ENCODE peak calls at places on chromosomes 7 and 10, in five cellular contexts. One of them, this sample, is unnamed.
A peak's percentile ranks its signal among the peaks of the same experiment; 100 is the strongest.

GRCh38 chr10:131911451-131911850 is 10.6 kb downstream of the PPP2R2D start:
- DNase-seq in CD8-positive, alpha-beta memory T cell: no peak
- DNase-seq in IMR-90: no peak
- DNase-seq in fibroblast of lung: no peak
- DNase-seq in stomach: no peak
- DNase-seq in this sample: no peak

GRCh38 chr10:33706191-33706590 is 371.7 kb upstream of the NRP1 start:
- DNase-seq in CD8-positive, alpha-beta memory T cell: no peak
- DNase-seq in fibroblast of lung: peak; percentile 96
- DNase-seq in stomach: no peak
- DNase-seq in IMR-90: peak; percentile 86
- DNase-seq in this sample: peak; percentile 18

GRCh38 chr10:103663802-103664201 is 170.3 kb downstream of the NEURL1 start:
- DNase-seq in fibroblast of lung: no peak
- DNase-seq in CD8-positive, alpha-beta memory T cell: no peak
- DNase-seq in stomach: peak; percentile 70
- DNase-seq in IMR-90: no peak
- DNase-seq in this sample: no peak

GRCh38 chr10:95819620-95820329 is 63.8 kb downstream of the ENTPD1 start:
- DNase-seq in stomach: no peak
- DNase-seq in CD8-positive, alpha-beta memory T cell: no peak
- DNase-seq in IMR-90: no peak
- DNase-seq in fibroblast of lung: no peak
- DNase-seq in this sample: no peak

GRCh38 chr7:21261627-21262564 is 166.0 kb upstream of the SP4 start:
- DNase-seq in CD8-positive, alpha-beta memory T cell: peak; percentile 24
- DNase-seq in IMR-90: peak; percentile 18
- DNase-seq in fibroblast of lung: peak; percentile 13
- DNase-seq in stomach: peak; percentile 33
- DNase-seq in this sample: no peak

GRCh38 chr7:18013936-18014335 is 13.7 kb downstream of the PRPS1L1 start:
- DNase-seq in CD8-positive, alpha-beta memory T cell: no peak
- DNase-seq in fibroblast of lung: peak; percentile 78
- DNase-seq in stomach: no peak
- DNase-seq in IMR-90: peak; percentile 75
- DNase-seq in this sample: no peak

GRCh38 chr10:34584164-34584563 is 230.9 kb downstream of the PARD3 start:
- DNase-seq in CD8-positive, alpha-beta memory T cell: no peak
- DNase-seq in fibroblast of lung: peak; percentile 88
- DNase-seq in stomach: no peak
- DNase-seq in IMR-90: peak; percentile 95
- DNase-seq in this sample: peak; percentile 74

GRCh38 chr7:112510032-112510742 is 29.4 kb downstream of the LSMEM1 start:
- DNase-seq in IMR-90: peak; percentile 80
- DNase-seq in CD8-positive, alpha-beta memory T cell: no peak
- DNase-seq in stomach: no peak
- DNase-seq in fibroblast of lung: peak; percentile 87
- DNase-seq in this sample: peak; percentile 30

GRCh38 chr7:47763063-47763974 is 181.4 kb upstream of the TNS3 start:
- DNase-seq in stomach: no peak
- DNase-seq in CD8-positive, alpha-beta memory T cell: no peak
- DNase-seq in fibroblast of lung: peak; percentile 92
- DNase-seq in IMR-90: peak; percentile 96
- DNase-seq in this sample: peak; percentile 91

GRCh38 chr7:47584128-47584865 is 2.4 kb upstream of the TNS3 start:
- DNase-seq in CD8-positive, alpha-beta memory T cell: no peak
- DNase-seq in stomach: no peak
- DNase-seq in IMR-90: no peak
- DNase-seq in fibroblast of lung: no peak
- DNase-seq in this sample: no peak

GRCh38 chr7:33725111-33725510 is 180.2 kb upstream of the BMPER start:
- DNase-seq in stomach: no peak
- DNase-seq in IMR-90: no peak
- DNase-seq in fibroblast of lung: no peak
- DNase-seq in CD8-positive, alpha-beta memory T cell: no peak
- DNase-seq in this sample: no peak

GRCh38 chr10:84548869-84549268 is 220.5 kb downstream of the CCSER2 start:
- DNase-seq in IMR-90: no peak
- DNase-seq in stomach: no peak
- DNase-seq in CD8-positive, alpha-beta memory T cell: no peak
- DNase-seq in fibroblast of lung: no peak
- DNase-seq in this sample: no peak

GRCh38 chr10:71750124-71750841 is 23.0 kb downstream of the VSIR start:
- DNase-seq in stomach: no peak
- DNase-seq in fibroblast of lung: no peak
- DNase-seq in IMR-90: no peak
- DNase-seq in CD8-positive, alpha-beta memory T cell: no peak
- DNase-seq in this sample: no peak

GRCh38 chr7:45924283-45924682 is 3.2 kb upstream of the IGFBP3 start:
- DNase-seq in fibroblast of lung: peak; percentile 91
- DNase-seq in IMR-90: peak; percentile 76
- DNase-seq in CD8-positive, alpha-beta memory T cell: no peak
- DNase-seq in stomach: no peak
- DNase-seq in this sample: no peak

GRCh38 chr10:21510218-21511070 is 15.0 kb downstream of the SKIDA1 start:
- DNase-seq in fibroblast of lung: peak; percentile 35
- DNase-seq in IMR-90: no peak
- DNase-seq in CD8-positive, alpha-beta memory T cell: no peak
- DNase-seq in stomach: no peak
- DNase-seq in this sample: no peak
- H3K4me3 ChIP-seq in fibroblast of lung: peak overlapping the region; percentile 25
- H3K4me3 ChIP-seq in IMR-90: peak overlapping the region; percentile 15
- H3K4me3 ChIP-seq in CD8-positive, alpha-beta memory T cell: no peak overlapping the region
- H3K4me3 ChIP-seq in stomach: peak overlapping the region; percentile 42
- H3K4me3 ChIP-seq in this sample: peak overlapping the region; percentile 33

GRCh38 chr7:88254721-88255120 is 34.9 kb upstream of the SRI start:
- DNase-seq in fibroblast of lung: peak; percentile 43
- DNase-seq in IMR-90: no peak
- DNase-seq in CD8-positive, alpha-beta memory T cell: no peak
- DNase-seq in stomach: no peak
- DNase-seq in this sample: no peak
- H3K27ac ChIP-seq in fibroblast of lung: no peak overlapping the region
- H3K27ac ChIP-seq in IMR-90: no peak overlapping the region
- H3K27ac ChIP-seq in CD8-positive, alpha-beta memory T cell: no peak overlapping the region
- H3K27ac ChIP-seq in stomach: no peak overlapping the region
- H3K27ac ChIP-seq in this sample: no peak overlapping the region

GRCh38 chr7:121873795-121874194 is 834 bp downstream of the PTPRZ1 start:
- DNase-seq in stomach: no peak
- DNase-seq in CD8-positive, alpha-beta memory T cell: no peak
- DNase-seq in fibroblast of lung: no peak
- DNase-seq in IMR-90: no peak
- DNase-seq in this sample: no peak
- H3K4me3 ChIP-seq in stomach: peak overlapping the region; percentile 69
- H3K4me3 ChIP-seq in CD8-positive, alpha-beta memory T cell: no peak overlapping the region
- H3K4me3 ChIP-seq in fibroblast of lung: peak overlapping the region; percentile 39
- H3K4me3 ChIP-seq in IMR-90: peak overlapping the region; percentile 46
- H3K4me3 ChIP-seq in this sample: peak overlapping the region; percentile 54

GRCh38 chr7:128363261-128363721 is 1.8 kb upstream of the PRRT4 start:
- DNase-seq in IMR-90: no peak
- DNase-seq in fibroblast of lung: no peak
- DNase-seq in stomach: no peak
- DNase-seq in CD8-positive, alpha-beta memory T cell: no peak
- DNase-seq in this sample: no peak

GRCh38 chr7:128362670-128363069 is 1.2 kb upstream of the PRRT4 start:
- DNase-seq in CD8-positive, alpha-beta memory T cell: no peak
- DNase-seq in fibroblast of lung: peak; percentile 70
- DNase-seq in IMR-90: peak; percentile 74
- DNase-seq in stomach: no peak
- DNase-seq in this sample: no peak

GRCh38 chr7:128364166-128364565 is 2.7 kb upstream of the PRRT4 start:
- DNase-seq in fibroblast of lung: no peak
- DNase-seq in stomach: no peak
- DNase-seq in IMR-90: no peak
- DNase-seq in CD8-positive, alpha-beta memory T cell: no peak
- DNase-seq in this sample: no peak

GRCh38 chr7:128359939-128360338 is 1.6 kb downstream of the PRRT4 start:
- DNase-seq in stomach: no peak
- DNase-seq in IMR-90: no peak
- DNase-seq in fibroblast of lung: no peak
- DNase-seq in CD8-positive, alpha-beta memory T cell: no peak
- DNase-seq in this sample: no peak

GRCh38 chr7:128361463-128362441 is at the start of gene PRRT4:
- DNase-seq in stomach: peak; percentile 40
- DNase-seq in CD8-positive, alpha-beta memory T cell: no peak
- DNase-seq in IMR-90: no peak
- DNase-seq in fibroblast of lung: no peak
- DNase-seq in this sample: no peak
- H3K27ac ChIP-seq in stomach: peak within 1 kb of the TSS; percentile 68
- H3K27ac ChIP-seq in CD8-positive, alpha-beta memory T cell: no peak within 1 kb of the TSS
- H3K27ac ChIP-seq in IMR-90: no peak within 1 kb of the TSS
- H3K27ac ChIP-seq in fibroblast of lung: no peak within 1 kb of the TSS
- H3K27ac ChIP-seq in this sample: no peak within 1 kb of the TSS

GRCh38 chr10:38038932-38039245 is 28.4 kb downstream of the ZNF33A start:
- DNase-seq in IMR-90: no peak
- DNase-seq in CD8-positive, alpha-beta memory T cell: no peak
- DNase-seq in stomach: no peak
- DNase-seq in fibroblast of lung: no peak
- DNase-seq in this sample: no peak
- H3K4me3 ChIP-seq in IMR-90: no peak overlapping the region
- H3K4me3 ChIP-seq in CD8-positive, alpha-beta memory T cell: no peak overlapping the region
- H3K4me3 ChIP-seq in stomach: no peak overlapping the region
- H3K4me3 ChIP-seq in fibroblast of lung: no peak overlapping the region
- H3K4me3 ChIP-seq in this sample: no peak overlapping the region

DNA sequence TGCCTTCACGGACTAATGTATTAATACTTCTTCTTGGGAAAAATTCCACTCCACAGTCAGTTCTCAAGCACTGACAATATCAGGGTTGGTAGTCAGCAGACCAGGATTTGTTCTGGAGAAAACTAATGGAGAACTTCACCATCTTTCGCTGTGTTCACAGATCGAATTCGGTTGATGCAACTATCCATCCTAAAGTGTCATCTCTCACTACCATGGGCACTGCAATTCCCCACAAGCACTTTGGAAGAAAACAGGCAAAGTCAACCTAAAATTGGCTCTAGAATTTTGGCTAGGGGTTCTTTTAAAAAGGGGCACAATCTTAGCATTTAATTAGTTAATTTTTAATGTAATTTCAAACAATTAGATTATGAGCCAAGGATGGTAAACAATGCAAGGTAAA is 164.4 kb downstream of the HGF start:
- DNase-seq in IMR-90: no peak
- DNase-seq in stomach: no peak
- DNase-seq in CD8-positive, alpha-beta memory T cell: no peak
- DNase-seq in fibroblast of lung: no peak
- DNase-seq in this sample: no peak
- H3K27ac ChIP-seq in IMR-90: no peak overlapping the region
- H3K27ac ChIP-seq in stomach: no peak overlapping the region
- H3K27ac ChIP-seq in CD8-positive, alpha-beta memory T cell: no peak overlapping the region
- H3K27ac ChIP-seq in fibroblast of lung: no peak overlapping the region
- H3K27ac ChIP-seq in this sample: no peak overlapping the region

This sample was measured in AG04450.